ENCODE peak calls at places on chromosomes 13 and 19, in eight cellular contexts. J is H1, N is stomach, S is SK-N-SH, R is A549, O is ovary, U is transverse colon, I is sigmoid colon. M is an unnamed sample.

GRCh38 chr19:10431254-10431942 is 11.1 kb downstream of the PDE4A start:
- DNase-seq in R (no peak), U (peak), O (no peak), S (peak), N (peak), I (peak), J (peak), M (peak)

GRCh38 chr13:74101436-74101835 is 32.8 kb downstream of the KLF12 start:
- DNase-seq in U (no peak), N (no peak), I (no peak), S (no peak), O (no peak), R (no peak), J (no peak), M (no peak)

GRCh38 chr19:21322528-21322927 is 6.7 kb downstream of the ZNF708 start:
- DNase-seq in I (no peak), R (no peak), U (no peak), J (no peak), O (no peak), S (no peak), N (no peak), M (no peak)

GRCh38 chr13:33169273-33169980 is 116.1 kb downstream of the STARD13 start:
- DNase-seq in S (no peak), J (no peak), O (no peak), I (no peak), R (no peak), N (no peak), U (no peak), M (no peak)

GRCh38 chr19:33387351-33388230 is 14.1 kb downstream of the CEBPG start:
- DNase-seq in R (no peak), N (no peak), J (no peak), S (no peak), O (no peak), U (no peak), I (no peak), M (no peak)

GRCh38 chr13:49938921-49939320 is 2.8 kb upstream of the SPRYD7 start:
- DNase-seq in U (peak), J (no peak), S (no peak), N (peak), R (no peak), O (peak), I (no peak), M (no peak)

GRCh38 chr13:79245937-79246574 is 160.0 kb downstream of the RBM26 start:
- DNase-seq in R (no peak), O (no peak), S (no peak), J (no peak), N (no peak), U (no peak), I (no peak), M (no peak)

GRCh38 chr13:70253834-70254233 is 145.6 kb upstream of the KLHL1 start:
- DNase-seq in O (no peak), R (no peak), I (no peak), S (no peak), J (no peak), U (no peak), N (no peak), M (no peak)

GRCh38 chr19:33780746-33781145 is 15.9 kb upstream of the KCTD15 start:
- DNase-seq in I (no peak), S (no peak), O (no peak), U (no peak), J (no peak), N (no peak), R (no peak), M (no peak)

GRCh38 chr13:50267917-50268316 is 252.7 kb downstream of the KCNRG start:
- DNase-seq in I (no peak), S (no peak), R (no peak), N (peak), J (no peak), U (no peak), O (no peak), M (no peak)

GRCh38 chr13:113771709-113772331 is 12.8 kb downstream of the TMEM255B start:
- DNase-seq in J (no peak), S (no peak), I (no peak), O (no peak), N (no peak), R (no peak), U (no peak), M (no peak)

GRCh38 chr13:76019421-76020044 is 383.4 kb downstream of the LMO7 start:
- DNase-seq in I (peak), S (peak), U (no peak), J (peak), N (no peak), R (no peak), O (no peak), M (no peak)

GRCh38 chr13:26255717-26256277 is 1.9 kb downstream of the CDK8 start:
- DNase-seq in O (no peak), N (no peak), S (peak), R (no peak), J (no peak), U (no peak), I (no peak), M (peak)

GRCh38 chr19:6891761-6892385 is 4.5 kb downstream of the ADGRE1 start:
- DNase-seq in N (no peak), S (no peak), R (no peak), I (no peak), U (no peak), O (no peak), J (no peak), M (no peak)

GRCh38 chr13:112875627-112876026 is 93.4 kb upstream of the MCF2L start:
- DNase-seq in R (no peak), N (no peak), S (no peak), I (peak), O (peak), J (no peak), U (no peak), M (no peak)

GRCh38 chr13:111961793-111962192 is 105.2 kb upstream of the SOX1 start:
- DNase-seq in O (no peak), N (no peak), I (no peak), U (no peak), R (no peak), J (no peak), S (no peak), M (no peak)

GRCh38 chr13:89959074-89959473 is 1388.4 kb upstream of the MIR17HG start:
- DNase-seq in I (no peak), U (no peak), S (no peak), O (no peak), N (no peak), R (no peak), J (no peak), M (no peak)

GRCh38 chr13:110319397-110319773 is 12.3 kb downstream of the COL4A2 start:
- DNase-seq in N (no peak), R (no peak), I (no peak), U (no peak), O (no peak), J (no peak), S (no peak), M (no peak)

GRCh38 chr13:114281351-114282142 is at the start of gene UPF3A:
- DNase-seq in J (peak), O (peak), S (peak), U (peak), R (peak), I (peak), N (peak), M (peak)

GRCh38 chr13:75135325-75135825 is 346.6 kb downstream of the TBC1D4 start:
- DNase-seq in R (no peak), N (no peak), I (no peak), O (no peak), S (no peak), J (no peak), U (no peak), M (no peak)

GRCh38 chr13:65410791-65411190 is 1819.3 kb downstream of the PCDH9 start:
- DNase-seq in S (no peak), O (no peak), J (no peak), U (no peak), N (no peak), R (no peak), I (no peak), M (no peak)

GRCh38 chr19:30228113-30228725 is 144.0 kb upstream of the ZNF536 start:
- DNase-seq in N (no peak), I (peak), U (peak), O (no peak), S (peak), R (no peak), J (peak), M (no peak)

GRCh38 chr13:34143637-34144036 is 325.7 kb downstream of the RFC3 start:
- DNase-seq in I (no peak), O (no peak), J (no peak), U (no peak), N (no peak), S (no peak), R (no peak), M (no peak)

GRCh38 chr13:77190349-77190748 is 136.5 kb downstream of the MYCBP2 start:
- DNase-seq in O (no peak), N (no peak), I (no peak), U (no peak), S (no peak), J (no peak), R (no peak), M (no peak)

GRCh38 chr19:13554506-13555235 is 48.4 kb upstream of the CACNA1A start:
- DNase-seq in I (no peak), O (no peak), J (no peak), U (no peak), R (no peak), N (no peak), S (no peak), M (no peak)

GRCh38 chr13:74040200-74040599 is 94.0 kb downstream of the KLF12 start:
- DNase-seq in R (peak), U (peak), N (peak), I (no peak), S (peak), J (peak), O (peak), M (peak)

GRCh38 chr19:48914181-48914580 is 14.1 kb downstream of the NUCB1 start:
- DNase-seq in O (no peak), R (no peak), S (no peak), N (no peak), I (no peak), J (no peak), U (no peak), M (peak)

GRCh38 chr13:66347718-66348117 is 882.4 kb downstream of the PCDH9 start:
- DNase-seq in S (no peak), N (no peak), R (no peak), U (no peak), I (no peak), O (no peak), J (no peak), M (no peak)

GRCh38 chr13:37914781-37915391 is 45.3 kb upstream of the TRPC4 start:
- DNase-seq in S (no peak), O (no peak), R (no peak), U (no peak), I (no peak), N (no peak), J (peak), M (no peak)

GRCh38 chr13:29453657-29454056 is 141.8 kb downstream of the SLC7A1 start:
- DNase-seq in I (no peak), N (no peak), O (no peak), J (no peak), U (no peak), S (no peak), R (no peak), M (no peak)

GRCh38 chr13:43229506-43229905 is 206.1 kb downstream of the DNAJC15 start:
- DNase-seq in S (no peak), O (no peak), R (no peak), J (no peak), N (no peak), U (no peak), I (no peak), M (no peak)

GRCh38 chr13:27481766-27482165 is 31.4 kb upstream of the MTIF3 start:
- DNase-seq in O (no peak), U (peak), R (peak), S (peak), I (no peak), J (peak), N (peak), M (peak)

GRCh38 chr19:3699741-3700241 is 477 bp downstream of the PIP5K1C start:
- DNase-seq in N (no peak), I (no peak), U (no peak), R (no peak), O (no peak), S (peak), J (no peak), M (no peak)

DNA sequence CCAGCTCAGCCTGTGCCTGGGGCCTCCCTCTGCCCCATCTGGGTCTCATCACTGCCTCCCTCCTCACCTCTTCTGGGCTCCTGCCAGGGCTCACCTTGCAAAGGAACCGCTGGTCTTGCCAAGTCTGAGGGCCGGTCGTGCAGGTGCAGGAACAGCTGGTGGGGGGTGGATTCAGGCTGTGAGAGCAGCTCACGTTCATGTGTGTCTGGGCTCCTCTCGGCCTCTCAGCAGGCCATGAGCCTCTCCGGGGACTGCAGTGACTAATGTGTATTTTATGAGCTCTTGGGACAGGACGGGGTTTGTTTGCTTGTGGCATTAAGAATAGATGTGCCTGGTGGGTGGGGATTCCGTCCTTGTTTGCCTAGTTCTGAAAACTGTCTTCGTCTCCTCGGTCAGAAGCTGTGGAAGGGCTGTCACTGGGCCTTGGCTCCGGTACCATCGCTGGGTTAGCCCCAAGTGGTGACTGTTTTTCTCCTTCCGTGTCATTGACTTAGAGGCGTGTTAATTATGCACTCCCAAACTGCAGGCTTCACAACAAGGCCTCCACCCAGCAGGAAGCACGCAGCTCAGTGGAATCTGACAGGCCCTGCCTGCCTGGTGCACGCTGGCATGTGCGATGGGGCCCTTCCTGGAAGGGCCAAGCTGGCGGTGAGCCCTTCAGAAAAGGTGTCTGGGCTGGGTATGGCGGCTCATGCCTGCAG is 77.6 kb downstream of the KDM4B start:
- DNase-seq in U (peak), J (no peak), O (no peak), R (peak), I (no peak), S (no peak), N (peak), M (no peak)
- TF ChIP-seq EP300 in U (no peak), J (no peak), O (no peak), R (no peak), I (no peak), S (no peak), N (no peak), M (no peak)

DNA sequence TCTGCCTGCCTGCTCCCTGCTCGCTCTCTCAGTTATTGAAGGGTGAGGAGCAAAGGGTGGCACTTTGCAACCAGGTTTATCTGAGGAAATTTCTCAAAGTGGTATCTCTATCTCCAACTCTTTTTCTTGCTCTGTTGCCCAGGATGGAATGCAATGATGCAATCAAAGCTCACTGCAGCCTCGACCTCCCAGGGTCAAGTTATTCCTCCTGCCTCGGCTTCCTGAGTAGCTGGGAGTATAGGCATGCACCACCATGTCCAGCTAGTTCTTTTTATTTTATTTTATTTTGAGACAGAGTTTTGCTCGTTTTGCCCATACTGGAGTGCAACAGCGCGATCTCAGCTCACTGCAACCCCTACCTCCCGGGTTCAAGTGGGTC is 4.9 kb downstream of the ACTMAP start:
- DNase-seq in J (no peak), R (no peak), O (no peak), U (no peak), I (no peak), S (no peak), N (no peak), M (no peak)
- TF ChIP-seq EP300 in J (no peak), R (no peak), O (no peak), U (no peak), I (no peak), S (no peak), N (no peak), M (no peak)

DNA sequence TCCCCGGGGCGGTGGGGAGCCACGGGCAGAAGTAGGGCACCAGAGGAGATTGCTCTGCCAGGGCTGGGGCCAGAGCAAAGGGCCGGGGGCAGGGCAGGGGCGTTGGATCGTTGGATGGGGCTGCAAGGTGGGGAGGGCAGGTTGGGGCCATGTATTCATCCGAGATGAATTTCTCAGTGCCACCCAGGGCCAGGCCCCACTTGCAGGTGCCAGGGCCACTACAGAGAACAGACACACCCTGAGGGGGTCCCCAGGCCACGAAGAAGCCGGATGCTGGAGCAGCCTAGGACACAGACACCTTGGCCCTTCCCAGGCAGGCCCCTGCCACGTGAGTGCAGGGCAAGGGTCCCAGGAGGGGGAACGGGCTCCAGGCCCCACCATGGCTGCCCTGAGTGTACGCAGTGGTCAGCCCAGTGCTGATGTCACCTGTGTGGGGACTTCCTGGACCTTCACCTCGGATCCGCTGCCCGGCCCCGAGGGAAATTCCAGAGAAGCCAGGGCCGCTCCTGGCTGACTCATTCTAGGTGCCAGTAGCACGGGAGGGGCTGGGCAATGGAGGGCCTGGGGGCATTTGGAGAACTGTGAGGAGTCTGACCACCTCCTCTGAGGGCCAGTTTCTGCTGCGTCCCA is 9.6 kb upstream of the SBNO2 start:
- DNase-seq in R (peak), N (peak), I (no peak), S (peak), O (peak), U (peak), J (no peak), M (no peak)
- TF ChIP-seq EP300 in R (peak), N (no peak), I (no peak), S (no peak), O (no peak), U (no peak), J (no peak), M (no peak)

DNA sequence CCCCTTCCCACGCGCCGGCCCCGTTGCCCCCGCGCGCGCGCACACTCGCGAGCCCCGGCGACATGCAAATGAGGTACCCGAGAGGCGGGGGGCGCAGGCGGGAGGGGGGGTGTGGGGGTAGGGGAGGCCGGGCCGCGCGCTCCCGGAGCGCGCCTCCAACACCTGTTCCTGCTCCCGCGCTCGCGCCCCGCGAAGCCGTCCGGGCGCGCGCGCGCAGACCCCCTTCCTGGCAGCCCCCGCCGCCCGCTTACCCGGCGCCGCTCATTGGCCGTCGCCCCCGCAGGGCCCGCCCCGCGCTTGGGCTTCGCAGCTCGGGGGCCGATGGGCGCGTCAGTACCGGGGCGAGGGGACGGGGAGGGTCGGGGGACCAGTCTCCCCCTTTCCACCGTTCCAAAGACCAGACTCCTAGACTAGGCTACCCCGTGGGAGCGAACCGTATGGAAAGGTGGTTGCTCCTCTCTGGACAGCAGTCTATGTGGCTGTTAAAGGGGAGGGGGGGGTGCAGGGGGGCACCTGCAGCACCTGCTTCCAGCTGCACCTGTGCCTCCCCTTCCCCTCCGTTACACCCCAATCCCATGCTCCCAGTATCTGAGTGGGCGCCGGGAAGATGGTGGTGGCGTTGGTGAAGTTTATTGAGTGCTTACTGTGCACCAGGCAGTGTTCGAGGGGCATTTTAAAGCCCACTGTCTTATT is 394 bp downstream of the ZNF524 start:
- DNase-seq in N (no peak), I (peak), S (peak), U (no peak), O (peak), J (peak), R (peak), M (no peak)
- TF ChIP-seq EP300 in N (no peak), I (no peak), S (no peak), U (no peak), O (no peak), J (no peak), R (no peak), M (no peak)

DNA sequence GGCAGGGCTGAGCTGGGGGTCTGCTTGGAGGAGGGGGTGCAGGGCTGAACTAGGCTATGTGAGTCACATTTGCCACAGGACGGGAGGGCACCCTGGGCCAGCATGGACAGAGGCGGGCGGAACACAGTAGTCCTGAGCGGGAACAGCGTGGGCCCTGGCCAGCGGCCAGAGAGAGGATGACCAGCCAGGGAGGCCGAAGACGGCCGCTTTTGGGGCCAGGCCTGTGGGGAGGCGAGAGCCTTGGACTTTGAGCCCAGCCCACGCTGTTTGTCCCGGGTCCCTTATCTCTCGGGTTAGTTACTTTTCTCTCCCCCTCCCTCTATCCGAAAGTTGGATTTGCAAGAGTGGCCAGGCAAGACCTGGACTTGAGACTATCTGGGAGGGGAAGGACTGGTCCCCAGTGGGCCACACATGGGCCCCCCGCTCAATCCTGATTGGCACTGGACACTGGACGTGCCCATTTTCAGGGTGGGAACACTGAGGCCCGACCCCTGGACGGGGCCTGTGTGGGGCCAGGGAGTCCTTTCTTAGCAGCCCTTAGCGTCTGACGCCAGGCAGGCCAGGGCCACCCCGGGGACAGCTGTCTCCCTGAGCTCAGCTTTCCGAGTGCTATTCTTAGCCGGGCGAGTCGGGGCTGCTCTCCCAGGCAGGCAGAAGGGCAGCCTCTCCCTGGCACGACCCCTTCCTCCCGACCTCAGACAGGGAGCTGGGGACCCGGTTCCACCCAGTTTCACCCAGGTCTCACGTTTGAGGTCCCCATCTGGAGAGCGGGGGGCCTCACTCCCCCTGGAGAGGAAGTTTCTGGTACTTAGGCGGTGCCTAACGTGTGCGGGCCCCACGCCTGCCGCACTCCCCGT is 833 bp downstream of the GAMT start:
- DNase-seq in I (no peak), O (peak), J (no peak), S (peak), U (no peak), N (peak), R (no peak), M (peak)
- TF ChIP-seq EP300 in I (no peak), O (no peak), J (no peak), S (no peak), U (no peak), N (no peak), R (no peak), M (no peak)